ENCODE peak calls at places on chromosomes 1 and 21, in seven cellular contexts. J, Y, I, M, F, V and E are unnamed samples.

GRCh38 chr1:226424228-226425003 is 16.5 kb upstream of the PARP1 start:
- DNase-seq in F (no peak), Y (no peak), J (peak; percentile 63), I (no peak), V (peak; percentile 41), M (peak; percentile 10), E (no peak)

GRCh38 chr1:36567601-36568341 is 85.1 kb upstream of the CSF3R start:
- DNase-seq in J (no peak), F (no peak), M (no peak), V (no peak), Y (peak; percentile 32), I (no peak), E (no peak)

GRCh38 chr1:22509815-22510214 is 53.5 kb upstream of the EPHA8 start:
- DNase-seq in Y (no peak), I (no peak), V (peak; percentile 45), M (no peak), F (no peak), J (peak; percentile 10), E (no peak)

GRCh38 chr21:46121286-46122221 is 23.6 kb downstream of the COL6A2 start:
- DNase-seq in I (no peak), M (no peak), Y (peak; percentile 43), J (no peak), F (peak; percentile 27), V (no peak), E (no peak)

GRCh38 chr1:26237230-26237966 is 3.4 kb downstream of the CEP85 start:
- DNase-seq in Y (no peak), F (no peak), I (no peak), J (peak; percentile 56), M (peak; percentile 33), V (peak; percentile 26), E (no peak)

GRCh38 chr1:47709302-47710074 is 271.6 kb downstream of the FOXD2 start:
- DNase-seq in J (no peak), V (peak; percentile 36), Y (no peak), I (peak; percentile 54), M (no peak), F (no peak), E (no peak)

GRCh38 chr21:31509108-31510017 is 150.1 kb upstream of the SOD1 start:
- DNase-seq in J (peak; percentile 67), Y (no peak), I (peak; percentile 47), M (no peak), F (no peak), V (no peak), E (no peak)

GRCh38 chr1:52348704-52349301 is 17.2 kb downstream of the CC2D1B start:
- DNase-seq in V (peak; percentile 85), J (no peak), Y (no peak), M (peak; percentile 44), F (no peak), I (no peak), E (no peak)

GRCh38 chr1:24744911-24745710 is at the start of gene CLIC4:
- DNase-seq in Y (peak; percentile 100), F (peak; percentile 100), M (peak; percentile 99), V (peak; percentile 100), J (peak; percentile 94), I (peak; percentile 100), E (peak; percentile 77)

GRCh38 chr1:41354956-41355355 is 6.3 kb upstream of the FOXO6 start:
- DNase-seq in V (no peak), I (peak; percentile 14), Y (no peak), J (no peak), M (no peak), F (no peak), E (no peak)

GRCh38 chr1:173175514-173176146 is 31.5 kb downstream of the TNFSF4 start:
- DNase-seq in M (peak; percentile 70), V (peak; percentile 61), I (no peak), J (peak; percentile 38), Y (no peak), F (no peak), E (no peak)

GRCh38 chr1:23543707-23544443 is 12.8 kb upstream of the E2F2 start:
- DNase-seq in M (peak; percentile 35), I (no peak), J (peak; percentile 75), F (no peak), V (peak; percentile 45), Y (no peak), E (no peak)

GRCh38 chr1:114320586-114320985 is 166.9 kb upstream of the SYT6 start:
- DNase-seq in I (no peak), F (no peak), J (peak; percentile 87), V (peak; percentile 86), Y (no peak), M (peak; percentile 95), E (no peak)

GRCh38 chr21:46110499-46111192 is 12.7 kb downstream of the COL6A2 start:
- DNase-seq in M (no peak), F (peak; percentile 37), I (peak; percentile 15), V (peak; percentile 69), J (no peak), Y (peak; percentile 59), E (no peak)

GRCh38 chr1:247328311-247328710 is 3.4 kb downstream of the ZNF496 start:
- DNase-seq in V (no peak), M (no peak), I (no peak), J (no peak), F (no peak), Y (no peak), E (no peak)

GRCh38 chr1:247324204-247324787 is 7.4 kb downstream of the ZNF496 start:
- DNase-seq in F (no peak), J (no peak), Y (no peak), V (no peak), M (no peak), I (no peak), E (no peak)

GRCh38 chr1:247329097-247329617 is 2.5 kb downstream of the ZNF496 start:
- DNase-seq in M (no peak), I (no peak), F (no peak), Y (no peak), V (no peak), J (no peak), E (no peak)

GRCh38 chr1:247324913-247325312 is 6.8 kb downstream of the ZNF496 start:
- DNase-seq in F (no peak), J (no peak), V (no peak), M (no peak), Y (no peak), I (no peak), E (no peak)

GRCh38 chr1:247326601-247327135 is 5.0 kb downstream of the ZNF496 start:
- DNase-seq in V (no peak), I (no peak), M (no peak), Y (no peak), F (no peak), J (no peak), E (no peak)
- TF ChIP-seq CTCF in V (no peak), I (no peak), M (no peak), Y (no peak), F (no peak), J (no peak), E (no peak)

DNA sequence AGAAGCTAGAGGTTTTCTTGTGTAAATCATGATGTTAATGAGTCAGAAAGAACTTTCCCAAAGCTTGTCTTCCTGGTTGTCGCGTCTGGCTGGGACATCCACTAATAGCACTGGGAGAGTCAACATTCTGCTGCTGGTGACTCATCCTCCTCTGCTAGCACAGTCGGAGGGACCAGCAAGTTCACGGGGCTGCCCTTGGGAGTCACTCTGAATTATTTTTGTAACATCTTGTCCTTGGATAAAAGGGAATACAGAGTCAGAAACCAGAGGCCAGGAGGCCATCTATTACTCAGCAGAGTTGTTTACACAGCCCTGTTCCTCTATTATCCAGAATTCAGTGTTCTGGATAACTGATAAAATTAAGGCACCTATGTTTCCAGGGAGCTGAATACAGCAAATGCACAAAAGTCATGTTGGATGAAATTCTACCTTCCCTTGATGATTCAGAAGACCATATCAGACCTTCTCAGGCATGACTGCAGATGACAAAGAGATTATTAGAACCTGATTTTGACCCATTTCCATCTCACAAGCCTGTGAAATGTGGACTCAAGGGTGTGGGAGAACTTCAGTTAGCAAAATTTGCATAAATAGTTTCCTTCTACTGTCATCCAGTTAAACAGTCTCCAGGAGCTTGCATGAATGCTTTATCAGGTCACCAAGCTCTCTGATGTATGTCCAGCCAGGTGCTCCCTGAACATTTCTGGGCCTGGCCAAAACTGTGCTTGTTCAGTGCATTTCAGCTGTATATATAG is 68.1 kb downstream of the JAK1 start:
- DNase-seq in F (peak; percentile 88), M (peak; percentile 97), J (peak; percentile 95), Y (peak; percentile 69), I (peak; percentile 85), V (peak; percentile 97), E (peak; percentile 100)
- H3K4me3 ChIP-seq in F (no peak overlapping the region), M (no peak overlapping the region), J (no peak overlapping the region), Y (no peak overlapping the region), I (no peak overlapping the region), V (no peak overlapping the region), E (no peak overlapping the region)

DNA sequence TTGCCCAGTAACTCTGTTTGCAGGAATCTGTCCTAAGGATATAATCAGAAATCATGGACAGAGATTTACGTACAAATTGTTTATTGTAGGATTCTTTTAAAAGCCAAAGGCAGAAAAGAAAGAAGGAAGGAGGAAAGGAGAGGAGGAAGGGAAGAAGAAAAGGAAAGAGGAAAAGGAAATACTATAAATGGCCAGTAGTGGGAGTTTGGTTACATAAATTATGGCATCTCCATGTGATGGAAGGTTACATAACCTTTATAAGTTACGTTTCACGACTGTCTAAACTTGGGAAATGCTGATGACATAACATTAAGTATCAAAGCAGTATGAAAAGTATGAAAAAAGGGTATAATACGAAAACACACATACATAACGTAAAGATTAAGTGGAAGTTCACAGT is 39.0 kb downstream of the SMYD2 start:
- DNase-seq in I (no peak), M (no peak), Y (no peak), V (no peak), F (no peak), J (no peak), E (no peak)
- TF ChIP-seq CTCF in I (no peak), M (peak; percentile 18), Y (peak; percentile 13), V (no peak), F (no peak), J (no peak), E (no peak)

GRCh38 chr21:41641510-41641815 is 125.4 kb downstream of the RIPK4 start:
- DNase-seq in Y (no peak), I (no peak), V (no peak), M (no peak), F (no peak), J (no peak), E (no peak)

GRCh38 chr21:41643246-41643966 is 123.4 kb downstream of the RIPK4 start:
- DNase-seq in J (no peak), Y (no peak), I (no peak), V (no peak), F (no peak), M (no peak), E (no peak)

GRCh38 chr21:41640756-41641509 is 125.9 kb downstream of the RIPK4 start:
- DNase-seq in I (no peak), Y (no peak), F (no peak), V (peak; percentile 69), J (peak; percentile 37), M (peak; percentile 60), E (no peak)

GRCh38 chr21:41642399-41642798 is 124.5 kb downstream of the RIPK4 start:
- DNase-seq in I (no peak), Y (no peak), V (peak; percentile 48), J (no peak), M (peak; percentile 43), F (no peak), E (no peak)

DNA sequence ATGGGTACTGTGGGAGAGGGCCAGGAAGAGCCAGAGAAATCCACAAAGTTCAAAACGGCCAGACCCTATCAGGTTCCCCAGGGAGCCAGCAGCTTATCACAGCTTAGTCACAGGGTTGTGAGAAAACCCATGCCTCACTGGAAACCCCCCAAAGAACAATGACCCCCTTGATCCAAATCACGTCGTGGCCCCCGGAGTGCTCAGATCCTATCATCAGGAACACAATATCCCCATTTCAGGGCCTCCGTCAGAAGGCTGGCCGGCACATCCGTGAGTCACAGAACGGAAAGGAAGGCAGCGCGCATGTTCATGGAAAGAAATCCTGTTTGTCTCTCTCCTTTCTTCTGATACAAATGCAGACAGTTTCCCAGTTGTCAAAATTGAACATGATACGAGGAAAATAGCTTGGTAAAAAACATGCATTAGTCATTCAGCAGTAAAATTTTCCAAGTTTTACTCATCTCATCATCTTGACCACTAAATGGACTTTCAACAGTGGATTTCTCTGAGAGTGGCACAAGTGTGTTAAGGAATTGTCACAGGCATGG is 125.0 kb downstream of the RIPK4 start:
- DNase-seq in M (peak; percentile 94), J (peak; percentile 89), F (no peak), Y (no peak), V (peak; percentile 95), I (no peak), E (peak; percentile 38)
- H3K4me3 ChIP-seq in M (no peak overlapping the region), J (no peak overlapping the region), F (no peak overlapping the region), Y (no peak overlapping the region), V (no peak overlapping the region), I (no peak overlapping the region), E (no peak overlapping the region)